ENCODE peak calls at places on chromosomes 6 and 20, in four cellular contexts. H is sciatic nerve, G is T-helper 9 cell, A is lower leg skin. W is an unnamed sample.
A peak's percentile ranks its signal among the peaks of the same experiment; 100 is the strongest.

GRCh38 chr6:22716721-22717120 is 147.4 kb downstream of the HDGFL1 start:
- DNase-seq in H (no peak), G (no peak), A (no peak), W (no peak)

GRCh38 chr20:43322851-43323250 is 133.1 kb upstream of the PTPRT start:
- DNase-seq in H (no peak), G (no peak), A (no peak), W (no peak)

GRCh38 chr6:72084992-72085569 is 198.7 kb downstream of the RIMS1 start:
- DNase-seq in H (no peak), G (no peak), A (no peak), W (no peak)

GRCh38 chr6:50087231-50087954 is 37.7 kb upstream of the DEFB112 start:
- DNase-seq in H (no peak), G (no peak), A (no peak), W (no peak)

GRCh38 chr6:53165333-53165732 is 16.7 kb upstream of the GCM1 start:
- DNase-seq in H (no peak), G (no peak), A (no peak), W (no peak)

GRCh38 chr6:133201231-133201630 is 39.9 kb upstream of the EYA4 start:
- DNase-seq in H (no peak), G (no peak), A (no peak), W (no peak)

GRCh38 chr20:21100590-21101452 is 5.3 kb downstream of the LINC00237 start:
- DNase-seq in H (no peak), G (no peak), A (no peak), W (no peak)

GRCh38 chr6:140441256-140441655 is 1066.8 kb upstream of the CITED2 start:
- DNase-seq in H (peak; percentile 77), G (no peak), A (peak; percentile 41), W (no peak)

GRCh38 chr6:111523484-111524166 is 40.6 kb upstream of the REV3L start:
- DNase-seq in H (no peak), G (no peak), A (no peak), W (no peak)

GRCh38 chr20:41183391-41183790 is 46.0 kb downstream of the PLCG1 start:
- DNase-seq in H (no peak), G (no peak), A (no peak), W (peak; percentile 22)

GRCh38 chr6:17349437-17349836 is 44.0 kb upstream of the CAP2 start:
- DNase-seq in H (no peak), G (no peak), A (no peak), W (no peak)

GRCh38 chr6:122969999-122970398 is 26.0 kb upstream of the CLVS2 start:
- DNase-seq in H (no peak), G (no peak), A (no peak), W (no peak)

GRCh38 chr6:34239893-34240292 is 3.2 kb downstream of the HMGA1 start:
- DNase-seq in H (peak; percentile 39), G (no peak), A (no peak), W (no peak)

GRCh38 chr20:56504373-56505005 is 20.1 kb upstream of the FAM209A start:
- DNase-seq in H (no peak), G (no peak), A (no peak), W (no peak)

GRCh38 chr20:9051508-9051907 is 17.4 kb upstream of the PLCB4 start:
- DNase-seq in H (no peak), G (no peak), A (peak; percentile 35), W (no peak)

GRCh38 chr20:46063652-46064054 is 26.1 kb downstream of the NCOA5 start:
- DNase-seq in H (no peak), G (no peak), A (no peak), W (no peak)

GRCh38 chr6:156557269-156557885 is 219.8 kb upstream of the ARID1B start:
- DNase-seq in H (no peak), G (no peak), A (peak; percentile 32), W (no peak)

GRCh38 chr20:17936791-17937687 is 31.6 kb downstream of the SNX5 start:
- DNase-seq in H (no peak), G (no peak), A (peak; percentile 42), W (no peak)

GRCh38 chr6:113171882-113172281 is 685.3 kb upstream of the MARCKS start:
- DNase-seq in H (no peak), G (no peak), A (no peak), W (no peak)

GRCh38 chr6:139582956-139583355 is 208.5 kb upstream of the CITED2 start:
- DNase-seq in H (no peak), G (no peak), A (no peak), W (no peak)

GRCh38 chr6:939526-940252 is 246.8 kb upstream of the EXOC2 start:
- DNase-seq in H (no peak), G (no peak), A (no peak), W (no peak)

GRCh38 chr6:21390537-21391213 is 202.9 kb upstream of the SOX4 start:
- DNase-seq in H (no peak), G (no peak), A (no peak), W (no peak)

GRCh38 chr20:2748551-2749342 is 51.7 kb downstream of the CPXM1 start:
- DNase-seq in H (no peak), G (no peak), A (no peak), W (no peak)

GRCh38 chr6:46104209-46104608 is 25.6 kb upstream of the ENPP4 start:
- DNase-seq in H (no peak), G (no peak), A (no peak), W (no peak)

GRCh38 chr20:24951536-24952047 is 2.5 kb downstream of the CST7 start:
- DNase-seq in H (peak; percentile 48), G (no peak), A (no peak), W (no peak)

GRCh38 chr6:112253842-112254816 is at the start of gene LAMA4:
- DNase-seq in H (peak; percentile 69), G (no peak), A (no peak), W (no peak)

GRCh38 chr6:159221486-159222170 is 52.4 kb downstream of the FNDC1 start:
- DNase-seq in H (no peak), G (no peak), A (no peak), W (no peak)